ENCODE peak calls at places on chromosomes 7 and 10, in ten cellular contexts. Y is hepatic stellate cell; T is COR-L47; I is neural progenitor cell; O is BJ; U is CD8-positive, alpha-beta T cell; R is chondrocyte; V is stimulated activated CD8-positive, alpha-beta memory T cell treated with anti-CD3 and anti-CD28 coated beads, Interleukin-4, amount 100 ng/mL, for 1 hour; L is transverse colon; B is CD14-positive monocyte. Z is an unnamed sample.

GRCh38 chr7:115038158-115038557 is 116.3 kb downstream of the MDFIC start:
- DNase-seq in Y (no peak), T (no peak), I (no peak), O (no peak), U (no peak), R (no peak), V (no peak), L (no peak), B (no peak), Z (no peak)

GRCh38 chr7:6160191-6160623 is 112.2 kb downstream of the CYTH3 start:
- DNase-seq in Y (peak; percentile 92), T (no peak), I (peak; percentile 80), O (no peak), U (no peak), R (no peak), V (no peak), L (peak; percentile 44), B (no peak), Z (peak; percentile 86)

GRCh38 chr7:23239253-23239652 is 7.3 kb upstream of the GPNMB start:
- DNase-seq in Y (no peak), T (no peak), I (no peak), O (no peak), U (no peak), R (no peak), V (no peak), L (no peak), B (no peak), Z (no peak)

GRCh38 chr7:47078241-47078640 is 503.7 kb downstream of the TNS3 start:
- DNase-seq in Y (peak; percentile 24), T (no peak), I (no peak), O (no peak), U (no peak), R (no peak), V (no peak), L (no peak), B (no peak), Z (no peak)

GRCh38 chr10:13787015-13787421 is 200.3 kb downstream of the PRPF18 start:
- DNase-seq in Y (no peak), T (no peak), I (no peak), O (no peak), U (peak; percentile 73), R (no peak), V (peak; percentile 52), L (peak; percentile 17), B (no peak), Z (no peak)

GRCh38 chr7:119515962-119516361 is 757.0 kb upstream of the KCND2 start:
- DNase-seq in Y (no peak), T (no peak), I (no peak), O (no peak), U (no peak), R (no peak), V (no peak), L (no peak), B (no peak), Z (no peak)

GRCh38 chr10:30751678-30752331 is 122.3 kb upstream of the LYZL2 start:
- DNase-seq in Y (no peak), T (peak; percentile 9), I (peak; percentile 84), O (no peak), U (peak; percentile 58), R (no peak), V (peak; percentile 31), L (peak; percentile 24), B (no peak), Z (no peak)

GRCh38 chr10:91040343-91040742 is 119.5 kb upstream of the ANKRD1 start:
- DNase-seq in Y (no peak), T (no peak), I (no peak), O (no peak), U (no peak), R (no peak), V (no peak), L (no peak), B (no peak), Z (no peak)

GRCh38 chr10:89944138-89944537 is 242.7 kb downstream of the KIF20B start:
- DNase-seq in Y (no peak), T (no peak), I (no peak), O (no peak), U (no peak), R (no peak), V (no peak), L (no peak), B (no peak), Z (no peak)

GRCh38 chr7:66904063-66904593 is 16.9 kb upstream of the TMEM248 start:
- DNase-seq in Y (no peak), T (no peak), I (no peak), O (no peak), U (no peak), R (no peak), V (no peak), L (no peak), B (no peak), Z (no peak)

GRCh38 chr7:471866-472639 is 47.6 kb downstream of the PDGFA start:
- DNase-seq in Y (peak; percentile 100), T (no peak), I (no peak), O (peak; percentile 83), U (no peak), R (peak; percentile 94), V (no peak), L (peak; percentile 38), B (peak; percentile 46), Z (no peak)

GRCh38 chr10:118585234-118585633 is 10.2 kb downstream of the PRLHR start:
- DNase-seq in Y (no peak), T (no peak), I (no peak), O (no peak), U (no peak), R (no peak), V (no peak), L (no peak), B (no peak), Z (no peak)

GRCh38 chr10:48289652-48290238 is 15.2 kb upstream of the FRMPD2 start:
- DNase-seq in Y (peak; percentile 40), T (peak; percentile 25), I (peak; percentile 85), O (no peak), U (peak; percentile 39), R (no peak), V (peak; percentile 15), L (peak; percentile 52), B (no peak), Z (peak; percentile 86)

GRCh38 chr10:44581996-44582395 is 197.1 kb upstream of the CXCL12 start:
- DNase-seq in Y (no peak), T (no peak), I (no peak), O (peak; percentile 25), U (no peak), R (no peak), V (no peak), L (no peak), B (no peak), Z (no peak)

GRCh38 chr7:77839919-77840318 is 41.3 kb downstream of the PHTF2 start:
- DNase-seq in Y (no peak), T (no peak), I (no peak), O (no peak), U (no peak), R (no peak), V (no peak), L (no peak), B (no peak), Z (no peak)

GRCh38 chr7:142859829-142860228 is 5.0 kb downstream of the EPHB6 start:
- DNase-seq in Y (peak; percentile 45), T (no peak), I (no peak), O (peak; percentile 16), U (no peak), R (no peak), V (no peak), L (no peak), B (no peak), Z (no peak)

GRCh38 chr7:55086413-55087201 is 67.8 kb downstream of the EGFR start:
- DNase-seq in Y (peak; percentile 87), T (no peak), I (no peak), O (no peak), U (no peak), R (no peak), V (no peak), L (no peak), B (no peak), Z (no peak)

GRCh38 chr10:82288461-82288881 is 413.5 kb downstream of the NRG3 start:
- DNase-seq in Y (peak; percentile 3), T (no peak), I (no peak), O (peak; percentile 4), U (no peak), R (no peak), V (no peak), L (no peak), B (no peak), Z (no peak)

GRCh38 chr10:126160571-126160970 is 227.7 kb downstream of the ADAM12 start:
- DNase-seq in Y (no peak), T (no peak), I (no peak), O (no peak), U (no peak), R (no peak), V (no peak), L (no peak), B (no peak), Z (no peak)

GRCh38 chr7:8357536-8357935 is 75.9 kb upstream of the NXPH1 start:
- DNase-seq in Y (no peak), T (no peak), I (no peak), O (no peak), U (no peak), R (no peak), V (no peak), L (no peak), B (no peak), Z (no peak)

GRCh38 chr7:94183289-94183749 is 179.2 kb upstream of the BET1 start:
- DNase-seq in Y (peak; percentile 34), T (no peak), I (peak; percentile 11), O (peak; percentile 100), U (no peak), R (no peak), V (no peak), L (no peak), B (no peak), Z (no peak)

GRCh38 chr7:234041-234711 is 41.8 kb downstream of the FAM20C start:
- DNase-seq in Y (peak; percentile 64), T (no peak), I (no peak), O (peak; percentile 29), U (no peak), R (no peak), V (no peak), L (no peak), B (no peak), Z (peak; percentile 46)

GRCh38 chr7:84985073-84985784 is 201.6 kb downstream of the SEMA3D start:
- DNase-seq in Y (no peak), T (no peak), I (no peak), O (no peak), U (no peak), R (no peak), V (no peak), L (no peak), B (no peak), Z (no peak)

GRCh38 chr10:89091501-89091900 is 100.9 kb downstream of the FAS start:
- DNase-seq in Y (no peak), T (no peak), I (no peak), O (no peak), U (no peak), R (no peak), V (no peak), L (no peak), B (no peak), Z (no peak)